ENCODE peak calls at places on chromosome 15, in four cellular contexts. R is non-pigmented ciliary epithelial cell, C is AG08396, B is H7. D is an unnamed sample.
A peak's percentile ranks its signal among the peaks of the same experiment; 100 is the strongest.

GRCh38 chr15:60787737-60788513 is 309.0 kb upstream of the ICE2 start:
- DNase-seq in R (no peak), C (no peak), B (peak; percentile 23), D (no peak)

GRCh38 chr15:42576776-42577175 is 1.4 kb downstream of the STARD9 start:
- DNase-seq in R (no peak), C (no peak), B (no peak), D (no peak)

GRCh38 chr15:82554857-82555256 is 14.6 kb upstream of the RPS17 start:
- DNase-seq in R (no peak), C (no peak), B (no peak), D (no peak)

GRCh38 chr15:74376825-74377581 is 9.6 kb upstream of the CYP11A1 start:
- DNase-seq in R (no peak), C (no peak), B (peak; percentile 16), D (no peak)

GRCh38 chr15:40435331-40436089 is 5.2 kb upstream of the BAHD1 start:
- DNase-seq in R (no peak), C (no peak), B (peak; percentile 69), D (no peak)

GRCh38 chr15:61049003-61049402 is 180.1 kb downstream of the RORA start:
- DNase-seq in R (no peak), C (no peak), B (no peak), D (no peak)

GRCh38 chr15:55151621-55152020 is 45.1 kb downstream of the RSL24D1 start:
- DNase-seq in R (no peak), C (no peak), B (no peak), D (no peak)

GRCh38 chr15:39130556-39131379 is 450.1 kb upstream of the THBS1 start:
- DNase-seq in R (no peak), C (no peak), B (no peak), D (no peak)

GRCh38 chr15:68542771-68543544 is 35.8 kb upstream of the CORO2B start:
- DNase-seq in R (peak; percentile 81), C (peak; percentile 87), B (no peak), D (peak; percentile 86)

D was measured in AG04449.